ENCODE peak calls at places on chromosome 14, in five cellular contexts. Y is endodermal cell, I is cardiac muscle cell, Q is H1, A is uterus. G is an unnamed sample.

GRCh38 chr14:30267141-30267540 is 291.8 kb upstream of the G2E3 start:
- DNase-seq in I (no peak), Y (no peak), A (no peak), Q (no peak), G (no peak)

GRCh38 chr14:105534586-105534985 is 8.2 kb downstream of the TMEM121 start:
- DNase-seq in I (no peak), A (no peak), Q (no peak), Y (no peak), G (no peak)

GRCh38 chr14:71362920-71363584 is 455.8 kb downstream of the PCNX1 start:
- DNase-seq in I (no peak), Q (no peak), Y (no peak), A (no peak), G (no peak)

GRCh38 chr14:37545174-37545573 is 49.9 kb downstream of the FOXA1 start:
- DNase-seq in Q (no peak), A (no peak), I (no peak), Y (no peak), G (no peak)

GRCh38 chr14:39939023-39939422 is 506.8 kb upstream of the FBXO33 start:
- DNase-seq in I (no peak), Q (no peak), A (no peak), Y (no peak), G (no peak)

GRCh38 chr14:69643430-69644200 is 32.2 kb downstream of the SUSD6 start:
- DNase-seq in I (no peak), A (peak; percentile 56), Q (no peak), Y (no peak), G (no peak)

GRCh38 chr14:100096656-100097055 is 31.4 kb downstream of the EVL start:
- DNase-seq in Y (no peak), Q (no peak), I (no peak), A (no peak), G (no peak)

GRCh38 chr14:41423503-41423902 is 183.2 kb upstream of the LRFN5 start:
- DNase-seq in A (no peak), I (no peak), Y (no peak), Q (no peak), G (no peak)

GRCh38 chr14:100826371-100827139 is 637 bp downstream of the MEG3 start:
- DNase-seq in A (no peak), Q (no peak), Y (no peak), I (no peak), G (no peak)

GRCh38 chr14:38749936-38750335 is 353.1 kb downstream of the SEC23A start:
- DNase-seq in I (no peak), Q (no peak), A (no peak), Y (no peak), G (no peak)

GRCh38 chr14:69708586-69709169 is 58.3 kb upstream of the SRSF5 start:
- DNase-seq in A (no peak), I (peak; percentile 30), Y (peak; percentile 84), Q (no peak), G (no peak)

GRCh38 chr14:104786726-104787675 is 8.5 kb downstream of the AKT1 start:
- DNase-seq in Q (no peak), A (no peak), Y (no peak), I (no peak), G (no peak)

GRCh38 chr14:32370720-32371119 is 41.6 kb downstream of the AKAP6 start:
- DNase-seq in A (no peak), Y (no peak), Q (no peak), I (no peak), G (no peak)

GRCh38 chr14:90627478-90627877 is 188.8 kb downstream of the TTC7B start:
- DNase-seq in Y (no peak), I (no peak), Q (no peak), A (no peak), G (no peak)

GRCh38 chr14:81269100-81269978 is 48.6 kb upstream of the GTF2A1 start:
- DNase-seq in I (peak; percentile 68), Y (peak; percentile 63), Q (no peak), A (peak; percentile 25), G (no peak)

GRCh38 chr14:34029921-34030334 is 79.1 kb upstream of the EGLN3 start:
- DNase-seq in Q (no peak), A (peak; percentile 70), I (no peak), Y (peak; percentile 69), G (no peak)

GRCh38 chr14:35879141-35879648 is 53.1 kb downstream of the BRMS1L start:
- DNase-seq in A (no peak), Y (no peak), I (no peak), Q (no peak), G (no peak)

GRCh38 chr14:29521526-29522137 is 406.0 kb downstream of the PRKD1 start:
- DNase-seq in I (peak; percentile 20), Y (peak; percentile 82), Q (peak; percentile 21), A (no peak), G (no peak)

GRCh38 chr14:72129283-72129682 is 197.1 kb downstream of the RGS6 start:
- DNase-seq in A (no peak), Q (no peak), Y (no peak), I (no peak), G (no peak)

GRCh38 chr14:93946104-93946503 is 19.0 kb downstream of the FAM181A start:
- DNase-seq in Y (no peak), Q (no peak), I (no peak), A (no peak), G (no peak)

GRCh38 chr14:54985156-54985555 is 41.7 kb downstream of the WDHD1 start:
- DNase-seq in I (no peak), Q (no peak), Y (no peak), A (no peak), G (no peak)

GRCh38 chr14:21723431-21724045 is 49.9 kb upstream of the OR4E1 start:
- DNase-seq in A (no peak), Q (peak; percentile 47), Y (peak; percentile 94), I (peak; percentile 81), G (no peak)

GRCh38 chr14:63421919-63422318 is 103.2 kb upstream of the GPHB5 start:
- DNase-seq in A (no peak), I (no peak), Q (no peak), Y (no peak), G (no peak)
- H3K27ac ChIP-seq in A (no peak overlapping the region), I (no peak overlapping the region), Q (no peak overlapping the region), Y (no peak overlapping the region), G (no peak overlapping the region)

DNA sequence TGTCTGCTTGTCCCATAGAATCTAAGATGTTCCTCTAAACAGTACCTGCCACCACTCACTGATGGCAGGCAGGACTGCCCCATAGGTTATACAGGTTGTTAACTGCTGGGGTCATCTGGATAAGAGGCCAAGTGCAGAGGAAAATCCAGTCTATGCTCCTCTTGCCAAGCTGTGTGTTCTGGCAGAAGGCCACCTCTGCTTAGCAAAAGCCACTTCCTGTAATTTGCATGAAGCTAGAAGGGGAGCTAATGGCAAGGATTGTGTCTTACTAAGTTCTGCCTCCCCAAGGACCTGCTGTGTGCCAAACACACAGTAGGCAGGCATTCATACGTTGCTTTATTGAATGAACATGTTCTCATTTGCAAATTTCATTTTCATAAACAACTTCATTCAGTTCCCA is 445.4 kb downstream of the BCL11B start:
- DNase-seq in A (no peak), Y (peak; percentile 12), Q (no peak), I (no peak), G (no peak)
- H3K27ac ChIP-seq in A (no peak overlapping the region), Y (no peak overlapping the region), Q (no peak overlapping the region), I (no peak overlapping the region), G (no peak overlapping the region)

GRCh38 chr14:50062438-50063039 is 53.8 kb downstream of the VCPKMT start:
- DNase-seq in A (peak; percentile 59), Q (no peak), I (peak; percentile 22), Y (peak; percentile 84), G (no peak)
- H3K27ac ChIP-seq in A (peak overlapping the region; percentile 83), Q (no peak overlapping the region), I (peak overlapping the region; percentile 56), Y (no peak overlapping the region), G (no peak overlapping the region)

DNA sequence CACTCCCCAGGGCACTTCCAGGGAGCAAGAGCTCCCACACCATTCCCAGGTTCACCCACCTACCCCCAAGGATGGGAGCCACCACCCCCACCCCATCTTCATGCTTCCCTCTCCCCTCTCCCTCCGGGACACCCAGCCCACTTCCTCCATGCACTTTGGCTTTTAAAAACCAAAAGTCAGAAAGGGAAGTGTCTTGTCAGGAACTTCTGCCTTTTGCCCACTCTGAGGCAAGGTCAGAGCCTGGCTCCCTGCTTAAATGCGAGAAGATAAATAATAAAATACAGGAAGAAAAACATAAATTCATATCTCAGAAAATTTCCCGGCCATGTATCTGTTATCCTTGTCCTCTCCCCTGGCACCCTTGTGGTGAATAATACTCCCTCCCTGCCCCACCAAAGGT is 81.6 kb downstream of the PTGER2 start:
- DNase-seq in Y (no peak), I (no peak), Q (no peak), A (no peak), G (no peak)
- H3K27ac ChIP-seq in Y (no peak overlapping the region), I (no peak overlapping the region), Q (no peak overlapping the region), A (no peak overlapping the region), G (no peak overlapping the region)

GRCh38 chr14:65846469-65846868 is 433.9 kb downstream of the FUT8 start:
- DNase-seq in I (no peak), Y (no peak), Q (no peak), A (no peak), G (no peak)
- H3K27ac ChIP-seq in I (no peak overlapping the region), Y (no peak overlapping the region), Q (no peak overlapping the region), A (no peak overlapping the region), G (no peak overlapping the region)

DNA sequence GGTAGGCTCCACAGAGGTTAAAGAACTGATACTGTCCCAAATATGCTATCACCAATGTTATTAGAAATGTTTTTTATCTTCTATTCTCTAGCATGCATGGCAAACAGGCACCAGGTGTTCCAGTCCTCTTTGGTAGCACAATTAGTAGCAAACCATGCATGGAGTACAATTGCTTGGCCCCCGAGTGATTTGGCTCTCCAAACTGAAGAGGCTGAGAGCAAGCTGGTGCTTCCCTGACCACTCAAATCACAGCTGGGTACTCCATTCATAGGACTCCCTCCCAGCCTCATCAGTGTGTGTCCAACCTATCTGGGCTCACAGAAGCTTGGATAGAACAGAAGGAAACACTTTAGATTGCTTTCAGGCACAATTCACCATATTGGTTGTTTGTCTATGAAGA is 93.4 kb downstream of the DIO2 start:
- DNase-seq in I (no peak), A (no peak), Q (no peak), Y (no peak), G (no peak)
- H3K27ac ChIP-seq in I (no peak overlapping the region), A (no peak overlapping the region), Q (no peak overlapping the region), Y (no peak overlapping the region), G (no peak overlapping the region)

DNA sequence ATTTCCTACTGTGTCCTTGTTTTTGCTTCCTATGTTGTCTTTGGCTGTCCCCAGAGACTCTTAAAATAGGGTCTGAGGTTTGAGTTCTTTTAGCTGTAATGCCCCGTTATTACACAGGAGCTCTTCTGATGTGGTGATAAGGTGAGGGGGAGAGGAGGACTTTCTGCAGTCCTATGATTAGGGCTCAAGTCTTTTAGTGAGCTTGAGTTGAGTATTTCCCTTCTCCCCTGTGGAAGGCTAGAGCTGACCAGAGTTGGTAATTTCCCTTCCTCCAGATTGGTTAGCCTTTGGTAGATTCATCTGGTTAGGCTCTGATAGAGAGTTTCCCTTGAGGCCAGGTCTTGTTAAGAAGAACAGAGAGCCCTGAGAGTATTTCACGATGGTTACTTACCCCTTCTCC is 4.3 kb upstream of the HIF1A start:
- DNase-seq in Q (no peak), A (no peak), I (no peak), Y (no peak), G (no peak)
- H3K27ac ChIP-seq in Q (no peak overlapping the region), A (no peak overlapping the region), I (peak overlapping the region; percentile 69), Y (no peak overlapping the region), G (no peak overlapping the region)

DNA sequence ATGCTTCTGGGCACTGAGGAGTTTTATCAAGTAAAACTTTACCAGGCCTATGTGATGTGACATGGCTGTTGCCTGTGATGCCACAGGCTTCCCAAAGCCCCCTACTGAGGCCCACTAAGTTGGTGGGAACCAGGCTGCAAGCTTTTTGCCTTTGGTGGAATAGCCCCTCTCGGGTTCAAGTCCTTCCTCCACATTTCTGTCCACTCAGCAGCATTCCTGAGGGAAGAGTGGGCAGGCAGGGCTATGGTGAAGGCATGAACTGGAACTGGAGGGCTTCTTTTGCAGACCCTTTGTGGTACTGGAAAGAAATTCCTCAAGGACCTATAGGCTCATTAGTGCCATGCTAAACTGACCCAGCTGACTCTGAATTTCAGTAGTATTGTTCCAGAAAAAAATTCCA is 48.5 kb downstream of the WDR20 start:
- DNase-seq in I (no peak), Q (no peak), A (no peak), Y (no peak), G (no peak)
- H3K27ac ChIP-seq in I (peak overlapping the region; percentile 37), Q (no peak overlapping the region), A (no peak overlapping the region), Y (no peak overlapping the region), G (peak overlapping the region; percentile 95)

G was measured in caudate nucleus.